ENCODE peak calls at places on chromosomes 6 and 20, in four cellular contexts. U, G, J and A are unnamed samples.

GRCh38 chr6:139757766-139758655 is 383.6 kb upstream of the CITED2 start:
- DNase-seq in U (no peak), G (no peak), J (peak), A (no peak)

GRCh38 chr6:43670623-43670986 is 17.0 kb downstream of the MRPS18A start:
- DNase-seq in U (no peak), G (no peak), J (no peak), A (no peak)

GRCh38 chr6:89368107-89368506 is 15.6 kb upstream of the UBE2J1 start:
- DNase-seq in U (peak), G (peak), J (peak), A (no peak)

GRCh38 chr20:18404172-18404571 is 62.7 kb downstream of the DZANK1 start:
- DNase-seq in U (no peak), G (no peak), J (no peak), A (no peak)

GRCh38 chr6:10882654-10883053 is 813 bp upstream of the GCM2 start:
- DNase-seq in U (no peak), G (no peak), J (no peak), A (no peak)

GRCh38 chr6:391559-392440 is at the start of gene IRF4:
- DNase-seq in U (no peak), G (no peak), J (no peak), A (peak)

GRCh38 chr6:169869301-169869700 is 117.9 kb downstream of the ERMARD start:
- DNase-seq in U (no peak), G (no peak), J (no peak), A (no peak)

GRCh38 chr6:62175195-62175594 is 110.8 kb downstream of the KHDRBS2 start:
- DNase-seq in U (no peak), G (no peak), J (no peak), A (no peak)

GRCh38 chr6:63295553-63295952 is 24.2 kb downstream of the LGSN start:
- DNase-seq in U (no peak), G (no peak), J (no peak), A (no peak)

GRCh38 chr6:139194740-139195139 is 59.9 kb downstream of the HECA start:
- DNase-seq in U (no peak), G (no peak), J (no peak), A (no peak)

GRCh38 chr6:155493026-155493693 is 37.5 kb upstream of the NOX3 start:
- DNase-seq in U (no peak), G (no peak), J (no peak), A (no peak)

GRCh38 chr6:7731289-7731688 is 5.4 kb downstream of the BMP6 start:
- DNase-seq in U (no peak), G (no peak), J (no peak), A (no peak)

GRCh38 chr6:75735491-75736186 is 13.4 kb upstream of the MYO6 start:
- DNase-seq in U (no peak), G (no peak), J (no peak), A (no peak)

GRCh38 chr6:119655124-119655523 is 305.6 kb upstream of the MAN1A1 start:
- DNase-seq in U (no peak), G (no peak), J (no peak), A (no peak)

GRCh38 chr6:113813207-113813606 is 43.9 kb upstream of the MARCKS start:
- DNase-seq in U (no peak), G (no peak), J (no peak), A (no peak)

GRCh38 chr20:57503035-57503658 is 21.8 kb downstream of the CTCFL start:
- DNase-seq in U (no peak), G (no peak), J (no peak), A (no peak)

GRCh38 chr6:85824329-85824728 is 181.6 kb upstream of the SYNCRIP start:
- DNase-seq in U (no peak), G (no peak), J (no peak), A (no peak)

GRCh38 chr20:4014031-4014474 is 1.3 kb downstream of the RNF24 start:
- DNase-seq in U (peak), G (no peak), J (peak), A (no peak)

GRCh38 chr6:89842228-89842627 is 12.5 kb downstream of the CASP8AP2 start:
- DNase-seq in U (no peak), G (no peak), J (no peak), A (no peak)

GRCh38 chr6:150848400-150848799 is 17.1 kb upstream of the MTHFD1L start:
- DNase-seq in U (no peak), G (no peak), J (no peak), A (no peak)

GRCh38 chr6:21176197-21176596 is 417.4 kb upstream of the SOX4 start:
- DNase-seq in U (no peak), G (no peak), J (no peak), A (no peak)

GRCh38 chr6:25945175-25945574 is 14.7 kb upstream of the SLC17A2 start:
- DNase-seq in U (no peak), G (no peak), J (no peak), A (no peak)

GRCh38 chr20:34302312-34302722 is 838 bp downstream of the AHCY start:
- DNase-seq in U (no peak), G (no peak), J (no peak), A (no peak)

GRCh38 chr6:30007132-30007764 is 53.8 kb upstream of the POLR1H start:
- DNase-seq in U (no peak), G (no peak), J (no peak), A (no peak)